ENCODE peak calls at places on chromosome 14, in six cellular contexts. C is T47D, Y is GM12878, X is H1, R is K562, T is HepG2. B is an unnamed sample.

GRCh38 chr14:81435578-81436295 is 35.6 kb upstream of the STON2 start:
- DNase-seq in X (no peak), T (peak; percentile 55), R (peak; percentile 74), Y (no peak), C (peak; percentile 48), B (peak; percentile 85)

GRCh38 chr14:23193432-23193831 is 10.0 kb upstream of the SLC7A8 start:
- DNase-seq in T (no peak), X (no peak), C (no peak), R (no peak), Y (no peak), B (no peak)

GRCh38 chr14:31122098-31122611 is 85.4 kb downstream of the HECTD1 start:
- DNase-seq in T (no peak), C (no peak), R (no peak), Y (no peak), X (no peak), B (no peak)

GRCh38 chr14:20675669-20676068 is 8.7 kb upstream of the RNASE4 start:
- DNase-seq in X (no peak), Y (no peak), R (no peak), T (no peak), C (no peak), B (no peak)

GRCh38 chr14:89401783-89402182 is 15.2 kb downstream of the FOXN3 start:
- DNase-seq in T (no peak), X (no peak), R (no peak), C (no peak), Y (no peak), B (no peak)

GRCh38 chr14:73591690-73592448 is at the start of gene ACOT4:
- DNase-seq in Y (no peak), R (no peak), T (no peak), C (peak; percentile 88), X (no peak), B (peak; percentile 77)

GRCh38 chr14:100241279-100241678 is 2.3 kb downstream of the YY1 start:
- DNase-seq in Y (no peak), C (no peak), R (no peak), X (no peak), T (no peak), B (no peak)

GRCh38 chr14:99822166-99822527 is 28.9 kb downstream of the EML1 start:
- DNase-seq in X (no peak), R (no peak), Y (no peak), T (no peak), C (no peak), B (no peak)

GRCh38 chr14:29348504-29348903 is 579.1 kb downstream of the PRKD1 start:
- DNase-seq in Y (no peak), T (no peak), R (no peak), X (no peak), C (no peak), B (no peak)

GRCh38 chr14:87108726-87109125 is 884.3 kb downstream of the GALC start:
- DNase-seq in T (no peak), Y (no peak), R (no peak), C (no peak), X (no peak), B (no peak)

GRCh38 chr14:93994919-93995682 is 2.0 kb upstream of the CCDC197 start:
- DNase-seq in X (no peak), T (no peak), Y (no peak), C (peak; percentile 58), R (no peak), B (no peak)

GRCh38 chr14:54312166-54312801 is 84.5 kb upstream of the CDKN3 start:
- DNase-seq in Y (no peak), X (no peak), R (no peak), C (peak; percentile 99), T (no peak), B (no peak)

GRCh38 chr14:87944987-87945604 is 47.9 kb downstream of the GALC start:
- DNase-seq in R (peak; percentile 15), Y (no peak), X (no peak), C (peak; percentile 68), T (peak; percentile 29), B (peak; percentile 3)

GRCh38 chr14:32250681-32251080 is 47.6 kb upstream of the RNU6-8 start:
- DNase-seq in R (no peak), T (no peak), C (no peak), Y (no peak), X (no peak), B (no peak)

GRCh38 chr14:35632276-35633071 is 98.5 kb downstream of the INSM2 start:
- DNase-seq in X (no peak), C (no peak), T (no peak), Y (no peak), R (no peak), B (no peak)

GRCh38 chr14:98182385-98183055 is 1089.5 kb downstream of the BCL11B start:
- DNase-seq in T (no peak), Y (no peak), X (no peak), R (no peak), C (no peak), B (no peak)

GRCh38 chr14:101133068-101133467 is 229.5 kb upstream of the RTL1 start:
- DNase-seq in T (no peak), Y (no peak), R (no peak), X (no peak), C (no peak), B (no peak)

GRCh38 chr14:96861568-96862310 is 64.6 kb downstream of the VRK1 start:
- DNase-seq in C (no peak), T (peak; percentile 3), X (peak; percentile 36), R (peak; percentile 19), Y (no peak), B (no peak)

GRCh38 chr14:26839481-26839880 is 241.6 kb upstream of the NOVA1 start:
- DNase-seq in T (no peak), C (no peak), R (no peak), Y (no peak), X (no peak), B (no peak)

GRCh38 chr14:72554994-72555608 is 338.8 kb downstream of the DPF3 start:
- DNase-seq in Y (no peak), T (no peak), C (no peak), R (no peak), X (no peak), B (no peak)

DNA sequence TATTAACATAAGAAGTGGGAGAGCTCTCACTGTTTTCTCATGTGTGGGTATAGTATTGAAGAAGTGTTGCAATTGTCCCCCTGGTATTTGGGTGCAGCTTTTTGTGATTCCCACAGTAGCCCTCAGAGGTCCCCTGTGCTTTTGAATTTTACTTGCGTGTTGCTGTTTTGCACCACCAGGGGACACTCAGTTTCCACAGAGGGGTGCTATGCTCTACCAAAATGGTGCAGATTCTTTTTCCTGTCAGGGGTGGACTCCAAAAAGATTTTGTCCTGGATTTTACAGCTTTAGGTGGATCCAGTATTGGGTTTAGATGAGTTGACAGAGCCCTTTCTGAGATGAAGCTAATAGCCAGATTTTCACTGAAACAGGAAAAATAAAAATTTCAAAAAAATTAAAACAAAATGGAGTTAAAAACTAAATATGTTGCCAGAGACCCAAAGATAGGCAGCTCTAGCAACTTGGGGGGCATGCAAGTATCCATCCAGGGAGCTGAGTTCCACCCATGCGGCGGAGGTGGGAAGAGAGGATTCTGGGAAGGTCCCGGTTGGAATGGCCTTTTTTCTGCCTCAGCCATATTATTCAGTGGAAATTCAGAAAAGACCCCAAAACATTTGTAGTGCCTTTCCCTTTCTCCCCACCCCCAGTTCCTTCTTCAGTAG is 50.2 kb downstream of the TTLL5 start:
- DNase-seq in T (peak; percentile 47), C (peak; percentile 90), X (no peak), Y (no peak), R (peak; percentile 35), B (peak; percentile 34)
- TF ChIP-seq JUND in T (no peak), C (no peak), X (no peak), Y (no peak), R (no peak), B (no peak)

GRCh38 chr14:103726474-103726873 is 10.9 kb downstream of the ZFYVE21 start:
- DNase-seq in Y (no peak), C (no peak), T (no peak), R (no peak), X (no peak), B (no peak)

GRCh38 chr14:103724116-103724515 is 8.5 kb downstream of the ZFYVE21 start:
- DNase-seq in X (no peak), C (no peak), T (no peak), R (no peak), Y (no peak), B (peak; percentile 56)

GRCh38 chr14:103727313-103728000 is 11.8 kb downstream of the ZFYVE21 start:
- DNase-seq in Y (no peak), R (no peak), C (no peak), T (no peak), X (no peak), B (no peak)

GRCh38 chr14:103725001-103725682 is 9.5 kb downstream of the ZFYVE21 start:
- DNase-seq in C (no peak), X (no peak), R (no peak), T (no peak), Y (no peak), B (no peak)

DNA sequence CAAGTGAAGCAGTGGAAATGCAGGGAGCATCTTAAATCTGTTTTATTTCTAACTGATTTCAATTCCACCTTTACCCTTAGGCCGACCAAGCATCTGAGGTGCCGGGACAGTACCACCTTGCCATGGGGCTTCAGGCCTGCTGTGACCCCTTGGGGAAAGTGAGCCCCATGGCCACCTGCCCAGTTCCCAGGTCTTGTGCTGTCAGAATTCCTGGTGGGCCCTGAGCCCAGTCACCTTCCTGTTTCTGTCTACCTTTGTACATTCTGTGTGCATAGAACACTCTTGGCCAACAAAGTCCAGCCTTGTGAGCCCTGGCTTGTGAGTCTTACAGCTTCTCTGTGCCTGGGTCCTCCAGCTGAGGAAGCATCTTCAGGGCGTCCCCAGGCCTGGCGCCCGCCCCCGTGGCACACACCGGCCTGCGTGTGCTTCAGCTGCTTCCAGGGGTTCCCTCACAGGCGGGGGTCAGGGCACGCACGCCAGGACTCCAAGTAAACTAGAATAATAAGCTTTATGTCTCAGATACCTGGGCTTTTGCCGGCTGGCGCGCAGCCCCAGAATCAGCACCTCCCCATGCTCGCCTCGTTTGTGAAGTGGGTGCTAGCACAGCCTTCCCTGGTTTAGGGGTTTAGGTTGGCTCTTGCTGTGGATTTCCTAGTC is 10.3 kb downstream of the ZFYVE21 start:
- DNase-seq in R (no peak), Y (no peak), C (no peak), X (no peak), T (no peak), B (no peak)
- TF ChIP-seq JUND in R (no peak), Y (no peak), C (no peak), X (no peak), T (no peak), B (no peak)

GRCh38 chr14:52233693-52234092 is 33.8 kb upstream of the PTGDR start:
- DNase-seq in X (no peak), R (no peak), C (no peak), Y (no peak), T (no peak), B (no peak)

GRCh38 chr14:52240623-52241022 is 26.9 kb upstream of the PTGDR start:
- DNase-seq in X (no peak), C (no peak), T (no peak), Y (no peak), R (no peak), B (no peak)

GRCh38 chr14:52238682-52239081 is 28.8 kb upstream of the PTGDR start:
- DNase-seq in X (no peak), T (no peak), Y (no peak), R (no peak), C (no peak), B (no peak)

GRCh38 chr14:52235434-52235833 is 32.1 kb upstream of the PTGDR start:
- DNase-seq in Y (no peak), T (no peak), X (no peak), R (no peak), C (no peak), B (no peak)

GRCh38 chr14:52235866-52236510 is 31.5 kb upstream of the PTGDR start:
- DNase-seq in T (no peak), X (no peak), R (no peak), Y (no peak), C (no peak), B (no peak)
- TF ChIP-seq JUND in T (no peak), X (no peak), R (no peak), Y (no peak), C (no peak), B (no peak)

GRCh38 chr14:51304428-51304827 is 64.4 kb downstream of the TMX1 start:
- DNase-seq in R (no peak), Y (no peak), C (no peak), T (no peak), X (no peak), B (no peak)
- TF ChIP-seq JUND in R (no peak), Y (no peak), C (no peak), T (no peak), X (no peak), B (no peak)